ENCODE peak calls at places on chromosomes 11 and 22, in eight cellular contexts. C is GM23248, V is MM.1S, T is HCT116, P is aorta, H is AG09319, D is iPS DF 19.7, W is ascending aorta. Q is an unnamed sample.

GRCh38 chr11:44110231-44110679 is 14.8 kb downstream of the EXT2 start:
- DNase-seq in P (peak), C (peak), T (no peak), V (peak), D (no peak), W (peak), H (no peak), Q (peak)

GRCh38 chr11:102306048-102306575 is 11.2 kb upstream of the BIRC3 start:
- DNase-seq in W (no peak), P (no peak), T (no peak), H (no peak), C (no peak), D (no peak), V (no peak), Q (no peak)

GRCh38 chr11:17277024-17277584 is 565 bp downstream of the NUCB2 start:
- DNase-seq in P (no peak), W (no peak), D (no peak), V (peak), T (no peak), H (no peak), C (peak), Q (no peak)

GRCh38 chr11:94326947-94327346 is 22.6 kb downstream of the IZUMO1R start:
- DNase-seq in W (no peak), H (no peak), P (peak), T (no peak), C (no peak), V (no peak), D (no peak), Q (no peak)

GRCh38 chr11:131609317-131609716 is 238.9 kb downstream of the NTM start:
- DNase-seq in T (no peak), H (peak), C (peak), D (no peak), W (no peak), P (no peak), V (no peak), Q (no peak)

GRCh38 chr11:13261600-13262061 is 16.0 kb upstream of the BMAL1 start:
- DNase-seq in V (no peak), W (no peak), P (no peak), D (no peak), T (peak), C (peak), H (peak), Q (no peak)

GRCh38 chr11:77046060-77046501 is 11.9 kb downstream of the B3GNT6 start:
- DNase-seq in P (no peak), H (no peak), V (peak), D (no peak), W (no peak), T (peak), C (peak), Q (peak)

GRCh38 chr22:49856766-49857618 is 3.3 kb downstream of the ZBED4 start:
- DNase-seq in D (no peak), H (no peak), C (no peak), W (no peak), T (no peak), P (no peak), V (no peak), Q (no peak)

GRCh38 chr11:129237880-129238638 is 45.9 kb upstream of the ARHGAP32 start:
- DNase-seq in C (no peak), T (no peak), V (no peak), H (no peak), D (no peak), P (no peak), W (no peak), Q (no peak)

GRCh38 chr11:15507592-15507991 is 392.9 kb downstream of the INSC start:
- DNase-seq in T (no peak), V (no peak), P (no peak), W (no peak), C (no peak), D (no peak), H (no peak), Q (no peak)

Q was measured in effector CD8-positive, alpha-beta T cell.